ENCODE peak calls at places on chromosomes 4 and X, in nine cellular contexts. V is LoVo; E is stimulated activated CD8-positive, alpha-beta memory T cell treated with anti-CD3 and anti-CD28 coated beads, Interleukin-4, amount 100 ng/mL, for 1 hour; A is retinal pigment epithelial cell; U is dorsolateral prefrontal cortex; Z is IMR-90; B is cardiac muscle cell; H is aorta; K is B cell. O is an unnamed sample.

GRCh38 chr4:107069049-107069448 is 32.9 kb upstream of the DKK2 start:
- DNase-seq in V (no peak), A (no peak), H (no peak), B (no peak), Z (peak; percentile 7), U (no peak), K (no peak), E (no peak), O (no peak)

GRCh38 chr4:17664755-17665154 is 50.3 kb downstream of the MED28 start:
- DNase-seq in E (no peak), Z (no peak), V (no peak), B (no peak), K (no peak), U (no peak), A (no peak), H (no peak), O (peak; percentile 58)

GRCh38 chrX:47587091-47587891 is 5.1 kb downstream of the TIMP1 start:
- DNase-seq in Z (peak; percentile 27), E (no peak), B (no peak), A (no peak), H (no peak), V (no peak), K (no peak), U (no peak), O (no peak)

GRCh38 chrX:47060708-47061107 is 17.5 kb upstream of the RGN start:
- DNase-seq in U (no peak), H (no peak), A (no peak), V (no peak), B (no peak), K (no peak), E (no peak), Z (no peak), O (no peak)

GRCh38 chr4:8770518-8771257 is 101.0 kb downstream of the HMX1 start:
- DNase-seq in K (no peak), A (no peak), B (no peak), V (no peak), H (peak; percentile 26), U (no peak), Z (no peak), E (no peak), O (no peak)

GRCh38 chr4:13711233-13711775 is 83.8 kb upstream of the BOD1L1 start:
- DNase-seq in V (no peak), U (peak; percentile 12), B (no peak), H (no peak), A (no peak), K (no peak), Z (no peak), E (no peak), O (no peak)

GRCh38 chr4:125837493-125838238 is 522.9 kb downstream of the FAT4 start:
- DNase-seq in A (no peak), U (no peak), E (no peak), H (no peak), V (no peak), Z (peak; percentile 4), K (no peak), B (no peak), O (no peak)

GRCh38 chr4:86594559-86595425 is 677 bp downstream of the PTPN13 start:
- DNase-seq in Z (peak; percentile 84), K (peak; percentile 36), A (no peak), H (peak; percentile 59), V (peak; percentile 42), E (no peak), B (peak; percentile 72), U (peak; percentile 6), O (peak; percentile 33)

GRCh38 chr4:1767770-1768366 is 25.2 kb upstream of the FGFR3 start:
- DNase-seq in H (no peak), K (peak; percentile 89), V (peak; percentile 22), E (no peak), Z (peak; percentile 8), A (no peak), B (peak; percentile 52), U (no peak), O (peak; percentile 65)

O was measured in germinal center.